ENCODE peak calls at places on chromosomes 3 and 15, in five cellular contexts. Q is stimulated activated CD4-positive, alpha-beta T cell treated with anti-CD3 and anti-CD28 coated beads, TNF-alpha, amount 100 ng/mL, for 4 hours; W is foreskin fibroblast; E is heart left ventricle; S is bronchial epithelial cell. F is an unnamed sample.

GRCh38 chr3:48039487-48040190 is 23.4 kb upstream of the MAP4 start:
- DNase-seq in Q (no peak), W (peak), E (no peak), S (peak), F (no peak)

GRCh38 chr3:14283092-14283820 is 104.6 kb downstream of the LSM3 start:
- DNase-seq in Q (no peak), W (no peak), E (no peak), S (no peak), F (no peak)

GRCh38 chr15:93042691-93043378 is 46.2 kb downstream of the RGMA start:
- DNase-seq in Q (no peak), W (no peak), E (peak), S (no peak), F (peak)

GRCh38 chr3:124126446-124127017 is 134.6 kb upstream of the ROPN1 start:
- DNase-seq in Q (no peak), W (no peak), E (no peak), S (no peak), F (no peak)

GRCh38 chr3:158532099-158532734 is 38.8 kb upstream of the MLF1 start:
- DNase-seq in Q (no peak), W (peak), E (no peak), S (peak), F (no peak)

GRCh38 chr3:126927846-126928245 is 55.1 kb upstream of the PLXNA1 start:
- DNase-seq in Q (no peak), W (peak), E (no peak), S (no peak), F (no peak)

GRCh38 chr3:141797167-141797773 is 34.1 kb downstream of the GRK7 start:
- DNase-seq in Q (peak), W (peak), E (peak), S (no peak), F (peak)

GRCh38 chr3:153356908-153357307 is 194.9 kb downstream of the RAP2B start:
- DNase-seq in Q (no peak), W (no peak), E (no peak), S (no peak), F (no peak)

GRCh38 chr3:40771112-40771511 is 246.4 kb downstream of the ZNF621 start:
- DNase-seq in Q (no peak), W (no peak), E (no peak), S (no peak), F (no peak)

GRCh38 chr3:110743202-110743601 is 328.4 kb upstream of the NECTIN3 start:
- DNase-seq in Q (no peak), W (no peak), E (no peak), S (no peak), F (no peak)

GRCh38 chr15:76398702-76399101 is 62.1 kb downstream of the ISL2 start:
- DNase-seq in Q (no peak), W (no peak), E (no peak), S (no peak), F (no peak)

GRCh38 chr3:55555866-55556621 is 68.9 kb upstream of the WNT5A start:
- DNase-seq in Q (no peak), W (no peak), E (no peak), S (no peak), F (no peak)

GRCh38 chr3:171654809-171655208 is 155.5 kb downstream of the PLD1 start:
- DNase-seq in Q (no peak), W (peak), E (no peak), S (peak), F (peak)

GRCh38 chr3:114332342-114333179 is 38.7 kb downstream of the TIGIT start:
- DNase-seq in Q (no peak), W (no peak), E (no peak), S (no peak), F (no peak)

GRCh38 chr3:120274739-120275167 is 10.3 kb downstream of the GPR156 start:
- DNase-seq in Q (no peak), W (no peak), E (no peak), S (no peak), F (peak)

GRCh38 chr3:74059301-74059700 is 434.6 kb upstream of the PDZRN3 start:
- DNase-seq in Q (no peak), W (no peak), E (no peak), S (no peak), F (no peak)

GRCh38 chr15:66595937-66596545 is 30.2 kb upstream of the LCTL start:
- DNase-seq in Q (no peak), W (peak), E (no peak), S (peak), F (no peak)

GRCh38 chr3:143885803-143886427 is 37.6 kb upstream of the SLC9A9 start:
- DNase-seq in Q (no peak), W (peak), E (no peak), S (peak), F (no peak)

GRCh38 chr3:123385072-123385471 is 63.8 kb downstream of the ADCY5 start:
- DNase-seq in Q (no peak), W (no peak), E (peak), S (no peak), F (no peak)

GRCh38 chr3:77254967-77255831 is 215.3 kb downstream of the ROBO2 start:
- DNase-seq in Q (no peak), W (peak), E (no peak), S (peak), F (no peak)

GRCh38 chr3:138188013-138188352 is 882 bp downstream of the ARMC8 start:
- DNase-seq in Q (no peak), W (peak), E (no peak), S (peak), F (no peak)

GRCh38 chr3:147618636-147619035 is 209.5 kb downstream of the ZIC1 start:
- DNase-seq in Q (no peak), W (no peak), E (no peak), S (no peak), F (no peak)

GRCh38 chr15:100725121-100726069 is 123.0 kb downstream of the ASB7 start:
- DNase-seq in Q (no peak), W (peak), E (no peak), S (peak), F (no peak)

GRCh38 chr3:187072102-187072501 is 67.2 kb downstream of the RPL39L start:
- DNase-seq in Q (no peak), W (no peak), E (no peak), S (no peak), F (no peak)

GRCh38 chr3:170278632-170279031 is 56.4 kb downstream of the PRKCI start:
- DNase-seq in Q (no peak), W (no peak), E (no peak), S (no peak), F (no peak)

GRCh38 chr3:177431525-177432255 is 234.4 kb upstream of the TBL1XR1 start:
- DNase-seq in Q (no peak), W (no peak), E (no peak), S (no peak), F (no peak)

F was measured in right cardiac atrium.